ENCODE peak calls at places on chromosome 17, in five cellular contexts. One of them, this sample, is unnamed.
A peak's percentile ranks its signal among the peaks of the same experiment; 100 is the strongest.

GRCh38 chr17:49572226-49572625 is 3.4 kb upstream of the NXPH3 start:
- DNase-seq in HEK293T: no peak
- DNase-seq in CD4-positive, alpha-beta T cell: no peak
- DNase-seq in stimulated activated CD8-positive, alpha-beta memory T cell treated with anti-CD3 and anti-CD28 coated beads, Interleukin-15, amount 100 ng/mL, for 1 hour: no peak
- DNase-seq in AG08396: no peak
- DNase-seq in this sample: no peak

GRCh38 chr17:82745524-82745923 is 6.3 kb upstream of the TBCD start:
- DNase-seq in HEK293T: no peak
- DNase-seq in CD4-positive, alpha-beta T cell: no peak
- DNase-seq in stimulated activated CD8-positive, alpha-beta memory T cell treated with anti-CD3 and anti-CD28 coated beads, Interleukin-15, amount 100 ng/mL, for 1 hour: no peak
- DNase-seq in AG08396: no peak
- DNase-seq in this sample: no peak

GRCh38 chr17:77445908-77446535 is 305.3 kb downstream of the SEC14L1 start:
- DNase-seq in HEK293T: no peak
- DNase-seq in CD4-positive, alpha-beta T cell: no peak
- DNase-seq in stimulated activated CD8-positive, alpha-beta memory T cell treated with anti-CD3 and anti-CD28 coated beads, Interleukin-15, amount 100 ng/mL, for 1 hour: no peak
- DNase-seq in AG08396: no peak
- DNase-seq in this sample: peak; percentile 47

GRCh38 chr17:45783593-45784292 is 377 bp upstream of the CRHR1 start:
- DNase-seq in HEK293T: peak; percentile 70
- DNase-seq in CD4-positive, alpha-beta T cell: no peak
- DNase-seq in stimulated activated CD8-positive, alpha-beta memory T cell treated with anti-CD3 and anti-CD28 coated beads, Interleukin-15, amount 100 ng/mL, for 1 hour: no peak
- DNase-seq in AG08396: no peak
- DNase-seq in this sample: no peak

GRCh38 chr17:76343106-76343505 is 10.6 kb downstream of the PRPSAP1 start:
- DNase-seq in HEK293T: no peak
- DNase-seq in CD4-positive, alpha-beta T cell: no peak
- DNase-seq in stimulated activated CD8-positive, alpha-beta memory T cell treated with anti-CD3 and anti-CD28 coated beads, Interleukin-15, amount 100 ng/mL, for 1 hour: no peak
- DNase-seq in AG08396: no peak
- DNase-seq in this sample: no peak

GRCh38 chr17:41437769-41438168 is 3.0 kb downstream of the KRT38 start:
- DNase-seq in HEK293T: no peak
- DNase-seq in CD4-positive, alpha-beta T cell: no peak
- DNase-seq in stimulated activated CD8-positive, alpha-beta memory T cell treated with anti-CD3 and anti-CD28 coated beads, Interleukin-15, amount 100 ng/mL, for 1 hour: no peak
- DNase-seq in AG08396: no peak
- DNase-seq in this sample: no peak

GRCh38 chr17:35900693-35901487 is 20.7 kb upstream of the CCL5 start:
- DNase-seq in HEK293T: peak; percentile 25
- DNase-seq in CD4-positive, alpha-beta T cell: no peak
- DNase-seq in stimulated activated CD8-positive, alpha-beta memory T cell treated with anti-CD3 and anti-CD28 coated beads, Interleukin-15, amount 100 ng/mL, for 1 hour: no peak
- DNase-seq in AG08396: no peak
- DNase-seq in this sample: no peak

GRCh38 chr17:31564883-31565297 is 173.4 kb downstream of the RAB11FIP4 start:
- DNase-seq in HEK293T: no peak
- DNase-seq in CD4-positive, alpha-beta T cell: no peak
- DNase-seq in stimulated activated CD8-positive, alpha-beta memory T cell treated with anti-CD3 and anti-CD28 coated beads, Interleukin-15, amount 100 ng/mL, for 1 hour: no peak
- DNase-seq in AG08396: peak; percentile 52
- DNase-seq in this sample: no peak

GRCh38 chr17:45902892-45903346 is 8.6 kb downstream of the MAPT start:
- DNase-seq in HEK293T: no peak
- DNase-seq in CD4-positive, alpha-beta T cell: no peak
- DNase-seq in stimulated activated CD8-positive, alpha-beta memory T cell treated with anti-CD3 and anti-CD28 coated beads, Interleukin-15, amount 100 ng/mL, for 1 hour: no peak
- DNase-seq in AG08396: no peak
- DNase-seq in this sample: no peak

GRCh38 chr17:38451030-38451839 is 23.0 kb downstream of the ARHGAP23 start:
- DNase-seq in HEK293T: no peak
- DNase-seq in CD4-positive, alpha-beta T cell: no peak
- DNase-seq in stimulated activated CD8-positive, alpha-beta memory T cell treated with anti-CD3 and anti-CD28 coated beads, Interleukin-15, amount 100 ng/mL, for 1 hour: no peak
- DNase-seq in AG08396: peak; percentile 76
- DNase-seq in this sample: no peak

GRCh38 chr17:19342611-19343255 is 19.8 kb downstream of the B9D1 start:
- DNase-seq in HEK293T: no peak
- DNase-seq in CD4-positive, alpha-beta T cell: no peak
- DNase-seq in stimulated activated CD8-positive, alpha-beta memory T cell treated with anti-CD3 and anti-CD28 coated beads, Interleukin-15, amount 100 ng/mL, for 1 hour: no peak
- DNase-seq in AG08396: no peak
- DNase-seq in this sample: no peak

GRCh38 chr17:1649844-1650409 is at the start of gene RILP:
- DNase-seq in HEK293T: no peak
- DNase-seq in CD4-positive, alpha-beta T cell: no peak
- DNase-seq in stimulated activated CD8-positive, alpha-beta memory T cell treated with anti-CD3 and anti-CD28 coated beads, Interleukin-15, amount 100 ng/mL, for 1 hour: no peak
- DNase-seq in AG08396: peak; percentile 57
- DNase-seq in this sample: no peak

GRCh38 chr17:41625602-41626001 is 1.2 kb upstream of the KRT17 start:
- DNase-seq in HEK293T: no peak
- DNase-seq in CD4-positive, alpha-beta T cell: peak; percentile 25
- DNase-seq in stimulated activated CD8-positive, alpha-beta memory T cell treated with anti-CD3 and anti-CD28 coated beads, Interleukin-15, amount 100 ng/mL, for 1 hour: no peak
- DNase-seq in AG08396: no peak
- DNase-seq in this sample: no peak

GRCh38 chr17:31581022-31581483 is 189.6 kb downstream of the RAB11FIP4 start:
- DNase-seq in HEK293T: no peak
- DNase-seq in CD4-positive, alpha-beta T cell: no peak
- DNase-seq in stimulated activated CD8-positive, alpha-beta memory T cell treated with anti-CD3 and anti-CD28 coated beads, Interleukin-15, amount 100 ng/mL, for 1 hour: no peak
- DNase-seq in AG08396: peak; percentile 74
- DNase-seq in this sample: no peak

GRCh38 chr17:57853695-57854094 is 3.9 kb upstream of the MRPS23 start:
- DNase-seq in HEK293T: no peak
- DNase-seq in CD4-positive, alpha-beta T cell: no peak
- DNase-seq in stimulated activated CD8-positive, alpha-beta memory T cell treated with anti-CD3 and anti-CD28 coated beads, Interleukin-15, amount 100 ng/mL, for 1 hour: no peak
- DNase-seq in AG08396: no peak
- DNase-seq in this sample: no peak

GRCh38 chr17:68707032-68707431 is 105.9 kb upstream of the FAM20A start:
- DNase-seq in HEK293T: no peak
- DNase-seq in CD4-positive, alpha-beta T cell: no peak
- DNase-seq in stimulated activated CD8-positive, alpha-beta memory T cell treated with anti-CD3 and anti-CD28 coated beads, Interleukin-15, amount 100 ng/mL, for 1 hour: no peak
- DNase-seq in AG08396: peak; percentile 57
- DNase-seq in this sample: no peak